ENCODE peak calls at places on chromosomes 2 and 18, in five cellular contexts. J is chondrocyte; Z is CD8-positive, alpha-beta T cell; F is activated naive CD4-positive, alpha-beta T cell treated with anti-CD3 and anti-CD28 coated beads, Interleukin-2, amount 50 U/mL, for 16 hours; D is DMS153. R is an unnamed sample.

GRCh38 chr18:55013685-55014084 is 54.4 kb upstream of the CCDC68 start:
- DNase-seq in F (no peak), D (no peak), Z (no peak), J (no peak), R (no peak)

GRCh38 chr18:25561923-25562322 is 210.0 kb upstream of the ZNF521 start:
- DNase-seq in J (no peak), D (no peak), F (no peak), Z (no peak), R (peak; percentile 40)

GRCh38 chr18:48637081-48637990 is 98.5 kb downstream of the CTIF start:
- DNase-seq in F (no peak), J (no peak), D (no peak), Z (no peak), R (no peak)

GRCh38 chr2:24708537-24709152 is 84.5 kb downstream of the PTRHD1 start:
- DNase-seq in F (no peak), J (no peak), D (peak; percentile 13), Z (no peak), R (no peak)

GRCh38 chr2:127514076-127514475 is 12.2 kb downstream of the IWS1 start:
- DNase-seq in F (no peak), D (no peak), Z (no peak), J (no peak), R (no peak)

GRCh38 chr2:38115216-38116012 is 39.5 kb upstream of the CYP1B1 start:
- DNase-seq in D (peak; percentile 54), F (peak; percentile 63), Z (peak; percentile 30), J (no peak), R (no peak)

GRCh38 chr2:241534701-241535375 is 23.7 kb upstream of the BOK start:
- DNase-seq in D (no peak), J (peak; percentile 85), Z (no peak), F (no peak), R (no peak)

GRCh38 chr18:59627414-59627813 is 69.8 kb downstream of the CCBE1 start:
- DNase-seq in D (no peak), J (no peak), F (no peak), Z (no peak), R (peak; percentile 34)

GRCh38 chr2:221350621-221351020 is 221.5 kb downstream of the EPHA4 start:
- DNase-seq in Z (no peak), D (no peak), J (no peak), F (no peak), R (no peak)

GRCh38 chr2:51812138-51812866 is 780.4 kb upstream of the NRXN1 start:
- DNase-seq in J (no peak), Z (no peak), F (no peak), D (no peak), R (no peak)

GRCh38 chr2:135050684-135051083 is 1.4 kb upstream of the RAB3GAP1 start:
- DNase-seq in D (no peak), J (no peak), F (no peak), Z (no peak), R (no peak)

GRCh38 chr2:120762341-120763061 is 26.8 kb downstream of the GLI2 start:
- DNase-seq in J (peak; percentile 73), Z (no peak), D (no peak), F (no peak), R (no peak)

GRCh38 chr2:29650634-29651097 is 270.7 kb downstream of the ALK start:
- DNase-seq in Z (no peak), D (no peak), F (no peak), J (no peak), R (no peak)

R was measured in AG08395.